ENCODE peak calls at places on chromosomes 7 and 10, in nine cellular contexts. J is fibroblast of lung, A is upper lobe of right lung, Z is K562, X is lower lobe of right lung, F is transverse colon, C is GM06990, B is BJ, I is AG10803. P is an unnamed sample.

GRCh38 chr7:114941692-114942091 is 19.8 kb downstream of the MDFIC start:
- DNase-seq in J (no peak), A (no peak), Z (no peak), X (no peak), F (no peak), C (no peak), B (no peak), I (no peak), P (no peak)

GRCh38 chr10:35058686-35059085 is 31.5 kb downstream of the CUL2 start:
- DNase-seq in J (no peak), A (no peak), Z (no peak), X (no peak), F (no peak), C (no peak), B (no peak), I (no peak), P (no peak)

GRCh38 chr10:35916791-35917190 is 274.7 kb upstream of the FZD8 start:
- DNase-seq in J (no peak), A (no peak), Z (no peak), X (no peak), F (no peak), C (no peak), B (no peak), I (peak), P (no peak)

GRCh38 chr7:64373017-64373416 is 59.3 kb downstream of the ZNF736 start:
- DNase-seq in J (no peak), A (no peak), Z (no peak), X (no peak), F (no peak), C (no peak), B (no peak), I (no peak), P (no peak)

GRCh38 chr10:74491014-74491413 is 335.4 kb upstream of the KAT6B start:
- DNase-seq in J (no peak), A (no peak), Z (no peak), X (no peak), F (no peak), C (no peak), B (no peak), I (no peak), P (no peak)

GRCh38 chr10:120403109-120403508 is 53.9 kb upstream of the PLPP4 start:
- DNase-seq in J (no peak), A (no peak), Z (no peak), X (no peak), F (no peak), C (no peak), B (no peak), I (peak), P (no peak)

GRCh38 chr10:73095479-73096021 is 1.1 kb downstream of the P4HA1 start:
- DNase-seq in J (peak), A (no peak), Z (peak), X (peak), F (peak), C (peak), B (no peak), I (peak), P (peak)

GRCh38 chr10:37789590-37789989 is 67.8 kb downstream of the ZNF248 start:
- DNase-seq in J (no peak), A (no peak), Z (no peak), X (no peak), F (no peak), C (no peak), B (no peak), I (no peak), P (no peak)

GRCh38 chr10:130362308-130362761 is 226.1 kb downstream of the GLRX3 start:
- DNase-seq in J (no peak), A (no peak), Z (no peak), X (no peak), F (no peak), C (no peak), B (no peak), I (no peak), P (no peak)

GRCh38 chr10:30103595-30104310 is 44.4 kb upstream of the JCAD start:
- DNase-seq in J (no peak), A (no peak), Z (no peak), X (no peak), F (no peak), C (no peak), B (no peak), I (no peak), P (no peak)

GRCh38 chr7:610531-611280 is 91.1 kb upstream of the PDGFA start:
- DNase-seq in J (peak), A (peak), Z (peak), X (peak), F (no peak), C (no peak), B (no peak), I (no peak), P (peak)

GRCh38 chr7:31778296-31778695 is 91.3 kb downstream of the PPP1R17 start:
- DNase-seq in J (no peak), A (no peak), Z (no peak), X (no peak), F (no peak), C (no peak), B (no peak), I (no peak), P (no peak)

GRCh38 chr10:129912161-129912917 is 51.7 kb downstream of the EBF3 start:
- DNase-seq in J (no peak), A (no peak), Z (no peak), X (no peak), F (no peak), C (no peak), B (no peak), I (peak), P (no peak)

GRCh38 chr7:151895008-151895661 is 18.2 kb upstream of the PRKAG2 start:
- DNase-seq in J (no peak), A (no peak), Z (no peak), X (no peak), F (peak), C (no peak), B (no peak), I (no peak), P (no peak)

GRCh38 chr10:112766636-112767035 is 183.4 kb upstream of the TCF7L2 start:
- DNase-seq in J (no peak), A (no peak), Z (no peak), X (no peak), F (no peak), C (no peak), B (no peak), I (no peak), P (no peak)

GRCh38 chr10:112765717-112766235 is 184.3 kb upstream of the TCF7L2 start:
- DNase-seq in J (no peak), A (no peak), Z (no peak), X (no peak), F (no peak), C (no peak), B (no peak), I (no peak), P (no peak)

GRCh38 chr10:112767156-112767555 is 182.9 kb upstream of the TCF7L2 start:
- DNase-seq in J (no peak), A (no peak), Z (no peak), X (no peak), F (no peak), C (no peak), B (no peak), I (no peak), P (no peak)

GRCh38 chr10:112761256-112761655 is 188.8 kb upstream of the TCF7L2 start:
- DNase-seq in J (no peak), A (no peak), Z (no peak), X (no peak), F (no peak), C (no peak), B (no peak), I (no peak), P (no peak)

DNA sequence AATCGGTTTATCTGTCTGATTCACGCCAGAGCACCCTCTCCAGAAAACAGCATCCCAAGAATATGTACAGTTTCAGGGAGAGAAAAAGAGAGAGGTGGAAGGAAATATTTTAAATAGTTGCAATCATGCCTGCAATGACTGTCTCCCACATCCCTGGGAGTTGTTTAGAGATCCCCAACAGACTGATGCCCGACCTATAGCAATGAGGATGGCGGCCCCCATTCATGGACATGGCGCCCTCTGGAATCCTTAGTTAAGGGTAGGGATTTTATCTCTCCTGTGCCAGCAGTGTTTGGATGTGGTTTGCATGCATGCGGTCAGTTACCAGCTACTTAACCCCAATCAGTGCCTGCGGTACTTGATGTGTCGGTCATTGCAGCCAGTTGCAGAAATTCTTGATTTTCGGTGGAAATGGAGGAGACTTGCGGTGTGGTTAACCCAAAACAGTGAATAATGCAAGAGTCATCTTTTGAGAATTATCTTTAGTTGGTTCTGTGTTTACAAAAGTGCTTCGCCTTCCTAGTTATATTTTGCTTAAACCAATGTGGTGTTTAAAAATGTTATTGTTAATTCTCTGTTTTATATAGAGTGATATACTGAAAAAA is 186.0 kb upstream of the TCF7L2 start:
- DNase-seq in J (peak), A (no peak), Z (no peak), X (no peak), F (no peak), C (no peak), B (no peak), I (peak), P (no peak)
- TF ChIP-seq CTCF in J (no peak), A (no peak), Z (no peak), X (no peak), F (no peak), C (no peak), B (no peak), I (no peak), P (no peak)

DNA sequence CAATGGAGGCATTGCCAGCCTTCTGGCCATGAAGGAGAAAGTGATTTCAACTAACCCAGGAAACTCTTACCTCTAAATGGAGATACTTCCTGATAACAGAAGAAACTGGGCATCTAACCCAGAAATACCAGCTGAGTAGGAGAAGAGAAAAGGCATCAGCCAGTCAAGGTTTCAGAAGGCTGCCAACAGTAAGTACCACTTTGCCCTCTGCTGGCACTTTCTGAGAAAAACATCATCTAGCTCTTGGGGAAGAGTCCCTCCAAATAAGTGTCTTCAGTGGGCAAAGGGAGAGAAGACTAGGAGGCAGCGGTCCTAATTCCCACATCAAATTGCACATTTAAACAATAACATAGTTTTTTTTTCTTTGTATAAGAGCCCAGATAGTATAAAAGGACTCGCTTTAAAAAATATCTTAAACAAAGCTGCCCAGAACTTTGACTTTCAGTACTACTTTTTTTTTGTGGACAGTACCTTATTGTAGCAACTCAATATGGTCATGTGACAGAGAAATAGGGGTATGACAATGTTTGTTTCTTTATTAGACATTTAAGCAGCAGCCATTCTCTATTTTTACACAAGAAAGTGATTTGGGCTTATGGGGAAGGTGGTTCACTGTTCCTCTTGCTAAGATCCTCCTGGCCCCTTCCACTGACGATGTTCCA is 157.3 kb downstream of the CTTNBP2 start:
- DNase-seq in J (peak), A (no peak), Z (peak), X (no peak), F (peak), C (no peak), B (peak), I (peak), P (peak)
- TF ChIP-seq CTCF in J (peak), A (peak), Z (peak), X (peak), F (peak), C (peak), B (peak), I (peak), P (peak)

DNA sequence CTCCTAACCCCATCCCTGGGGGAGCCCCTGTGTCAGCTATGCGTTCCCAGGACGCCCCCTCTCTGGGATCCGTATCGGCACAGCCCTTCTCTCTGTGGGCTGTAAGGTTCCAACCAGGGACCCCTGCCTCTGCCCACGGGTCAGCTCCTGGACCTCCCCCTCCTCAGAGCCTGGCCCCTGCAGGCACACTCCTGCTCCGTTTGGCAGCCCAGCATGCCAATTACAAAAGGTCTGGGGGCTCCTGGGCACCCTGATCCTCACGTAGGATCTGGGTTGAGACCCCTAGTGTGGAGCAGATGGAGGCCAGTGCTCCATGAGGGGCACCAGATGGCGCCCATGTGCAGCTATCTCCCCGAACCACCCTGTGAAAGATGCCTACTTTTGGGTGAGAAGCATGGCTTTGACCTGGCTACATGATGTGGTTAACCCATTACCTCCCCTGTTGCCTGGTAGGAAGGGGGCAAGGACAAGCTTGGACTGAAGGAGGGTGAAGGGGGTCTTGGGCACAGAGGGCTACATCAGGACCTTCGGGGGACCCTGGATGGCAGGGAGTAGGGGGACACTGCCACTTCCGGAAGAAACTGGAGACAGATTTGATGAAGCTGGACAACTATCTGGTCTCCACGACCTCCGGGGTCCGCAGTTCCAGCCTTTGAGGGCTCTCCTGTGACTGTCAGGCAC is 9.0 kb downstream of the TACR2 start:
- DNase-seq in J (no peak), A (no peak), Z (peak), X (no peak), F (no peak), C (no peak), B (no peak), I (no peak), P (no peak)
- TF ChIP-seq CTCF in J (no peak), A (peak), Z (peak), X (peak), F (no peak), C (peak), B (peak), I (peak), P (no peak)

GRCh38 chr10:6516277-6516676 is 63.8 kb downstream of the PRKCQ start:
- DNase-seq in J (no peak), A (no peak), Z (peak), X (no peak), F (no peak), C (no peak), B (no peak), I (no peak), P (no peak)
- TF ChIP-seq CTCF in J (no peak), A (no peak), Z (no peak), X (no peak), F (no peak), C (no peak), B (no peak), I (no peak), P (no peak)

DNA sequence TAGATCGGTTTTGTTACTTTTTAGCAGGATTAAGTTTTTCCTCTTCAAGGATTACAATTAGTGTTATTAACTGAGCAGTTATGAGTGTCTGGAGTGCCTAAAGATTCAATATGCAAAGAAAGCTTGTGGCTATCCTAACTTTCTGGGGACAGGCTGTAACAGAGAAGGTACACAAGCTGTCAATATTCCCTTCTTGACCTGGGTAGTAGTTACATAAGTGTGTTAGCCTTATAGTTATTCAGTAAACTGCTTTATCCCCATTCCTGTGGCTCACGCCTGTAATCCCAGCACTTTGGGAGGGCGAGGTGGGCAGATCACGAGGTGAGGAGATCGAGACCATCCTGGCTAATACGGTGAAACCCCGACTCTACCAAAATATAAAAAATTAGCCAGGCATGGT is 31.6 kb downstream of the ATAD1 start:
- DNase-seq in J (no peak), A (no peak), Z (no peak), X (no peak), F (no peak), C (no peak), B (no peak), I (no peak), P (no peak)
- TF ChIP-seq CTCF in J (no peak), A (no peak), Z (no peak), X (no peak), F (no peak), C (no peak), B (no peak), I (no peak), P (no peak)

GRCh38 chr7:47847207-47847606 is 101.1 kb downstream of the PKD1L1 start:
- DNase-seq in J (no peak), A (no peak), Z (no peak), X (no peak), F (no peak), C (no peak), B (no peak), I (no peak), P (no peak)

DNA sequence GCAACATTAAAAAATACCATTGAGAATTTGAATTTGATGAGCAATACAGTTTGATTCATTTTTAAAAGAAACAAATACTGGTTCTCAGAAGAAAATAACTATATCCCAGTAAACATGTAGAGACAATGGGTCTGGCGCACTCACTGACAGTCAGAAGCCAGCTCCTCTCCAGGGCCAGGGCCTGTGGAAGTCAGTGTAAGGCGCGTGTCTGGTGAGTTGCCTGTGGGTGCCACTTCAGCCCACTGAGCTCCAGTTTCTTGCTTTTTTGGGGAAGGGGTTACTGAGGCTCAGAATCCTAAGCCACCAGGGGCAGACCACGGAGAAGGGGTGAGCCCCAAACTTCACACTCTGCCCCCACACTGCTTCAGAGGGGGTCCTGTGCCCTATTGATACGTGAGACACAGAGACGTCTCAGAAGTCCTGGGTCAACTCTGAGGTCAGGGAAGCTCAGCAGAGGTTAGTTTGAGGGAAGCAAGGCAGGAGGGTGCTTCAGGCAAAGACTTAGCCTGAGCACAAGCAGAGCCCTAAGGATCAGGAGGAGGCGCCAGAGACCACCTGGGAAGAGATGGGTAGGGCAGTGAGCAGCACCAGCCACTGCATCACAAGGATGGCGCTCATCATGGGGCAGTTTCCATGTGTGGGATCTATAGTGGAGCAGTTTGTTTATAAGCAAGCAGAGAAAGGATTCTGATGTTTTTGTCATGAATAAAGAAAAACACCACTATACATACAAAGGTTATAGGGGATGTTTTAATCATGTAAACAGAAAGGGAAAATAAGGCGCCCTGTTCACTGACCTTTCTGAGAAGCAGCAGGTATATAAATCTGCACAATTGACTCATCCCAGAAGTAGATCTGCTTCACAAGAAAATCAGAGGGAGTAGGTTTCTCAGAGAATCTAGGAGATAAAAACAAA is 95.7 kb downstream of the PKD1L1 start:
- DNase-seq in J (no peak), A (no peak), Z (no peak), X (no peak), F (no peak), C (no peak), B (no peak), I (no peak), P (peak)
- TF ChIP-seq CTCF in J (no peak), A (no peak), Z (peak), X (no peak), F (no peak), C (peak), B (peak), I (peak), P (no peak)

GRCh38 chr7:47734949-47735291 is 153.0 kb upstream of the TNS3 start:
- DNase-seq in J (no peak), A (no peak), Z (no peak), X (no peak), F (no peak), C (no peak), B (no peak), I (no peak), P (no peak)

GRCh38 chr7:47734287-47734948 is 152.5 kb upstream of the TNS3 start:
- DNase-seq in J (no peak), A (no peak), Z (no peak), X (no peak), F (no peak), C (no peak), B (no peak), I (no peak), P (no peak)

GRCh38 chr7:47726047-47726726 is 144.3 kb upstream of the TNS3 start:
- DNase-seq in J (no peak), A (no peak), Z (no peak), X (no peak), F (no peak), C (no peak), B (no peak), I (no peak), P (no peak)

GRCh38 chr7:47725031-47725780 is 143.3 kb upstream of the TNS3 start:
- DNase-seq in J (no peak), A (no peak), Z (no peak), X (no peak), F (no peak), C (no peak), B (no peak), I (no peak), P (no peak)

GRCh38 chr7:47730135-47730534 is 148.2 kb upstream of the TNS3 start:
- DNase-seq in J (no peak), A (no peak), Z (no peak), X (no peak), F (no peak), C (no peak), B (no peak), I (no peak), P (no peak)
- TF ChIP-seq CTCF in J (no peak), A (no peak), Z (no peak), X (no peak), F (no peak), C (no peak), B (no peak), I (no peak), P (no peak)

GRCh38 chr7:82444220-82445049 is 858 bp upstream of the CACNA2D1 start:
- DNase-seq in J (no peak), A (peak), Z (no peak), X (no peak), F (no peak), C (peak), B (no peak), I (no peak), P (peak)
- TF ChIP-seq CTCF in J (no peak), A (no peak), Z (no peak), X (no peak), F (no peak), C (no peak), B (peak), I (no peak), P (no peak)